ENCODE peak calls at places on chromosomes 13 and 19, in seven cellular contexts. One of them, this sample, is unnamed.

GRCh38 chr13:29935309-29935981 is 85.0 kb upstream of the UBL3 start:
- DNase-seq in OCI-LY7: peak
- DNase-seq in GM23248: no peak
- DNase-seq in SK-N-SH: no peak
- DNase-seq in hepatocyte: no peak
- DNase-seq in neural progenitor cell: no peak
- DNase-seq in GM23338: no peak
- DNase-seq in this sample: no peak

GRCh38 chr19:17346109-17346671 is 8.8 kb downstream of the GTPBP3 start:
- DNase-seq in hepatocyte: peak
- DNase-seq in GM23248: peak
- DNase-seq in neural progenitor cell: peak
- DNase-seq in GM23338: peak
- DNase-seq in OCI-LY7: peak
- DNase-seq in SK-N-SH: peak
- DNase-seq in this sample: peak

GRCh38 chr19:10518444-10519361 is 1.5 kb upstream of the S1PR5 start:
- DNase-seq in hepatocyte: no peak
- DNase-seq in GM23248: no peak
- DNase-seq in neural progenitor cell: peak
- DNase-seq in GM23338: peak
- DNase-seq in SK-N-SH: peak
- DNase-seq in OCI-LY7: no peak
- DNase-seq in this sample: no peak

GRCh38 chr19:33240181-33240771 is 14.6 kb upstream of the SLC7A10 start:
- DNase-seq in neural progenitor cell: no peak
- DNase-seq in hepatocyte: no peak
- DNase-seq in OCI-LY7: no peak
- DNase-seq in SK-N-SH: peak
- DNase-seq in GM23338: no peak
- DNase-seq in GM23248: no peak
- DNase-seq in this sample: no peak

GRCh38 chr19:41871573-41872383 is 5.3 kb upstream of the CD79A start:
- DNase-seq in OCI-LY7: peak
- DNase-seq in SK-N-SH: peak
- DNase-seq in GM23338: peak
- DNase-seq in hepatocyte: no peak
- DNase-seq in neural progenitor cell: no peak
- DNase-seq in GM23248: no peak
- DNase-seq in this sample: no peak

GRCh38 chr13:27024062-27024461 is 147.5 kb downstream of the USP12 start:
- DNase-seq in SK-N-SH: no peak
- DNase-seq in hepatocyte: no peak
- DNase-seq in OCI-LY7: no peak
- DNase-seq in GM23248: no peak
- DNase-seq in neural progenitor cell: no peak
- DNase-seq in GM23338: no peak
- DNase-seq in this sample: no peak

GRCh38 chr19:10005632-10006334 is 4.5 kb downstream of the COL5A3 start:
- DNase-seq in GM23248: no peak
- DNase-seq in neural progenitor cell: no peak
- DNase-seq in SK-N-SH: no peak
- DNase-seq in hepatocyte: no peak
- DNase-seq in GM23338: no peak
- DNase-seq in OCI-LY7: no peak
- DNase-seq in this sample: no peak

GRCh38 chr13:51801631-51802099 is 2.3 kb downstream of the DHRS12 start:
- DNase-seq in GM23338: no peak
- DNase-seq in GM23248: peak
- DNase-seq in OCI-LY7: no peak
- DNase-seq in SK-N-SH: peak
- DNase-seq in neural progenitor cell: peak
- DNase-seq in hepatocyte: no peak
- DNase-seq in this sample: peak

GRCh38 chr13:100148422-100148821 is 59.5 kb downstream of the PCCA start:
- DNase-seq in GM23338: peak
- DNase-seq in SK-N-SH: no peak
- DNase-seq in neural progenitor cell: no peak
- DNase-seq in GM23248: no peak
- DNase-seq in OCI-LY7: no peak
- DNase-seq in hepatocyte: no peak
- DNase-seq in this sample: no peak

GRCh38 chr19:18057557-18057956 is 29.2 kb downstream of the IL12RB1 start:
- DNase-seq in SK-N-SH: no peak
- DNase-seq in hepatocyte: no peak
- DNase-seq in GM23338: no peak
- DNase-seq in GM23248: peak
- DNase-seq in OCI-LY7: no peak
- DNase-seq in neural progenitor cell: no peak
- DNase-seq in this sample: no peak

GRCh38 chr13:44713793-44714469 is 137.8 kb upstream of the TSC22D1 start:
- DNase-seq in SK-N-SH: no peak
- DNase-seq in GM23248: peak
- DNase-seq in hepatocyte: peak
- DNase-seq in OCI-LY7: no peak
- DNase-seq in GM23338: no peak
- DNase-seq in neural progenitor cell: no peak
- DNase-seq in this sample: peak

GRCh38 chr13:73945871-73946270 is 188.3 kb downstream of the KLF12 start:
- DNase-seq in GM23338: peak
- DNase-seq in hepatocyte: no peak
- DNase-seq in OCI-LY7: no peak
- DNase-seq in SK-N-SH: peak
- DNase-seq in GM23248: peak
- DNase-seq in neural progenitor cell: peak
- DNase-seq in this sample: no peak

GRCh38 chr13:76481738-76482137 is 404.5 kb downstream of the KCTD12 start:
- DNase-seq in OCI-LY7: no peak
- DNase-seq in SK-N-SH: no peak
- DNase-seq in GM23248: no peak
- DNase-seq in GM23338: no peak
- DNase-seq in neural progenitor cell: no peak
- DNase-seq in hepatocyte: no peak
- DNase-seq in this sample: peak

GRCh38 chr19:32872391-32872790 is 2.8 kb upstream of the SLC7A9 start:
- DNase-seq in SK-N-SH: no peak
- DNase-seq in hepatocyte: no peak
- DNase-seq in neural progenitor cell: no peak
- DNase-seq in GM23248: no peak
- DNase-seq in OCI-LY7: no peak
- DNase-seq in GM23338: no peak
- DNase-seq in this sample: no peak

GRCh38 chr13:94419304-94419943 is 60.1 kb downstream of the DCT start:
- DNase-seq in OCI-LY7: no peak
- DNase-seq in GM23338: no peak
- DNase-seq in hepatocyte: no peak
- DNase-seq in SK-N-SH: no peak
- DNase-seq in GM23248: peak
- DNase-seq in neural progenitor cell: no peak
- DNase-seq in this sample: peak

GRCh38 chr13:114124921-114125320 is 7.5 kb downstream of the RASA3 start:
- DNase-seq in neural progenitor cell: no peak
- DNase-seq in hepatocyte: no peak
- DNase-seq in GM23338: no peak
- DNase-seq in SK-N-SH: no peak
- DNase-seq in OCI-LY7: no peak
- DNase-seq in GM23248: peak
- DNase-seq in this sample: peak

GRCh38 chr19:49988433-49988832 is 27.5 kb upstream of the SIGLEC11 start:
- DNase-seq in OCI-LY7: no peak
- DNase-seq in GM23248: peak
- DNase-seq in neural progenitor cell: no peak
- DNase-seq in GM23338: no peak
- DNase-seq in SK-N-SH: no peak
- DNase-seq in hepatocyte: no peak
- DNase-seq in this sample: peak

GRCh38 chr13:36094478-36094877 is 36.7 kb downstream of the DCLK1 start:
- DNase-seq in OCI-LY7: no peak
- DNase-seq in neural progenitor cell: no peak
- DNase-seq in GM23248: no peak
- DNase-seq in SK-N-SH: no peak
- DNase-seq in hepatocyte: no peak
- DNase-seq in GM23338: peak
- DNase-seq in this sample: no peak

GRCh38 chr13:98055623-98056022 is 87.3 kb upstream of the FARP1 start:
- DNase-seq in neural progenitor cell: no peak
- DNase-seq in GM23248: no peak
- DNase-seq in SK-N-SH: no peak
- DNase-seq in OCI-LY7: no peak
- DNase-seq in hepatocyte: no peak
- DNase-seq in GM23338: no peak
- DNase-seq in this sample: no peak

GRCh38 chr19:17490411-17490810 is 20.1 kb downstream of the SLC27A1 start:
- DNase-seq in GM23338: no peak
- DNase-seq in SK-N-SH: no peak
- DNase-seq in OCI-LY7: no peak
- DNase-seq in hepatocyte: no peak
- DNase-seq in neural progenitor cell: no peak
- DNase-seq in GM23248: no peak
- DNase-seq in this sample: no peak

DNA sequence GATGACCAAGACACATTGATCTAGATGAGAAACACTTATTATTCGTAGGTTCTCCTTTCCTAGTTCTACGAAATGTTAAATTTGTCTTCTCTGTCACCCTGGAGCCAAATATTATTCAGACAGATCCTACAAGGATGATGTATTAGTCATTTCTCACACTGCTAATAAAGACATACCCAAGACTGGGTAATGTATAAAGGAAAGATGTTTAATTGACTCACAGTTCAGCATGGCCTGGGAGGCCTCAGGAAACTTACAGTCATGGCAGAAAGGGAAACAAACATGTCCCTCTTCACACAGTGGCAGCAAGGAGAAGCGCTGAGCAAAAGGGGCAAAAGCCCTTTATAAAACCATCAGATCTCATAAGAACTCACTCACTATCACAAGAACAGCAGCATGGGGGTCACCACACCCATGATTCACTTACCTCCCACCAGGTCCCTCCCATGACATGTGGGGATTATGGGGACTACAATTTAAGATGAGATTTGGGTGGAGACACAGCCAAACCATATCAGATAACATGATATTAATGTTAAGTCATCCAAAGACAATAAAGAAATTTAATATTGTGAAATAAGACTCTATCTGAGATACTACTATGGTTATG is 1248.8 kb upstream of the SLC10A2 start:
- DNase-seq in neural progenitor cell: no peak
- DNase-seq in GM23248: no peak
- DNase-seq in SK-N-SH: no peak
- DNase-seq in OCI-LY7: no peak
- DNase-seq in hepatocyte: no peak
- DNase-seq in GM23338: no peak
- DNase-seq in this sample: peak
- H2AFZ ChIP-seq in neural progenitor cell: no peak
- H2AFZ ChIP-seq in GM23248: no peak
- H2AFZ ChIP-seq in SK-N-SH: no peak
- H2AFZ ChIP-seq in OCI-LY7: no peak
- H2AFZ ChIP-seq in hepatocyte: no peak
- H2AFZ ChIP-seq in GM23338: no peak
- H2AFZ ChIP-seq in this sample: peak

DNA sequence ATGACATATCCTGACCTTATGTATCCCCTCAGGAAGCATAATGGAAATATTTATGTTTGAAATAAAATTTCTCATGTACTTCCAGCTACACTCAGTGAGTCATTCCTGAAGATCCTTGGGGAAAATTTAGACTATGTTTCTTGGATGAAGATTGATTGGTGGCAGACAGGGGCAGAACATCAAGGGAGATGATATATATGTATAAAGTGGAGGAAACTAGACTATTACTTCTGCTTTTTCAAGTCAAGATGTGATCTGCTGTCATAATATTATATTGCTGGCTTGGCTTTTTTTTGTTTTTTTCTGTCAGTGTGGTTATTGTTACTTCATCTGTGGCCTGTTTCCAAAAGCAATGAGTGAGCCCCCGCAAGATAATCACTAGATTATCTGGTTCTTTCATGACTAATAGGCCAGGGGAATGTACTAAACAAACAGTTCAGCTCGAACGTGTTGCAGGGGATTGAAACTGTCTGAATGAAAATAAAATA is 87.2 kb upstream of the TNFSF11 start:
- DNase-seq in SK-N-SH: no peak
- DNase-seq in GM23248: peak
- DNase-seq in GM23338: no peak
- DNase-seq in OCI-LY7: no peak
- DNase-seq in hepatocyte: no peak
- DNase-seq in neural progenitor cell: no peak
- DNase-seq in this sample: peak
- TF ChIP-seq EZH2phosphoT487 in SK-N-SH: no peak
- TF ChIP-seq EZH2phosphoT487 in GM23248: peak
- TF ChIP-seq EZH2phosphoT487 in GM23338: no peak
- TF ChIP-seq EZH2phosphoT487 in OCI-LY7: no peak
- TF ChIP-seq EZH2phosphoT487 in hepatocyte: no peak
- TF ChIP-seq EZH2phosphoT487 in neural progenitor cell: no peak
- TF ChIP-seq EZH2phosphoT487 in this sample: no peak

GRCh38 chr19:1836458-1837221 is 11.6 kb downstream of the REXO1 start:
- DNase-seq in neural progenitor cell: no peak
- DNase-seq in GM23338: no peak
- DNase-seq in hepatocyte: no peak
- DNase-seq in SK-N-SH: peak
- DNase-seq in GM23248: no peak
- DNase-seq in OCI-LY7: no peak
- DNase-seq in this sample: no peak

GRCh38 chr19:1840541-1841115 is 7.7 kb downstream of the REXO1 start:
- DNase-seq in SK-N-SH: no peak
- DNase-seq in GM23248: no peak
- DNase-seq in OCI-LY7: no peak
- DNase-seq in neural progenitor cell: peak
- DNase-seq in GM23338: no peak
- DNase-seq in hepatocyte: no peak
- DNase-seq in this sample: no peak

GRCh38 chr19:1839658-1840540 is 8.4 kb downstream of the REXO1 start:
- DNase-seq in GM23248: no peak
- DNase-seq in OCI-LY7: no peak
- DNase-seq in SK-N-SH: no peak
- DNase-seq in GM23338: no peak
- DNase-seq in hepatocyte: no peak
- DNase-seq in neural progenitor cell: no peak
- DNase-seq in this sample: no peak

GRCh38 chr19:1837222-1837565 is 11.1 kb downstream of the REXO1 start:
- DNase-seq in OCI-LY7: no peak
- DNase-seq in SK-N-SH: peak
- DNase-seq in GM23248: no peak
- DNase-seq in neural progenitor cell: no peak
- DNase-seq in hepatocyte: no peak
- DNase-seq in GM23338: no peak
- DNase-seq in this sample: no peak

GRCh38 chr19:1837625-1838105 is 10.6 kb downstream of the REXO1 start:
- DNase-seq in hepatocyte: peak
- DNase-seq in neural progenitor cell: peak
- DNase-seq in GM23338: peak
- DNase-seq in OCI-LY7: peak
- DNase-seq in SK-N-SH: peak
- DNase-seq in GM23248: peak
- DNase-seq in this sample: peak
- H2AFZ ChIP-seq in hepatocyte: no peak
- H2AFZ ChIP-seq in neural progenitor cell: no peak
- H2AFZ ChIP-seq in GM23338: no peak
- H2AFZ ChIP-seq in OCI-LY7: no peak
- H2AFZ ChIP-seq in SK-N-SH: no peak
- H2AFZ ChIP-seq in GM23248: no peak
- H2AFZ ChIP-seq in this sample: no peak

GRCh38 chr19:8180018-8180417 is 29.2 kb upstream of the CERS4 start:
- DNase-seq in GM23248: no peak
- DNase-seq in OCI-LY7: no peak
- DNase-seq in neural progenitor cell: no peak
- DNase-seq in SK-N-SH: no peak
- DNase-seq in hepatocyte: no peak
- DNase-seq in GM23338: no peak
- DNase-seq in this sample: peak

GRCh38 chr19:8174706-8175105 is 25.3 kb upstream of the FBN3 start:
- DNase-seq in SK-N-SH: no peak
- DNase-seq in GM23338: no peak
- DNase-seq in hepatocyte: no peak
- DNase-seq in GM23248: no peak
- DNase-seq in neural progenitor cell: no peak
- DNase-seq in OCI-LY7: no peak
- DNase-seq in this sample: peak
- TF ChIP-seq EZH2phosphoT487 in SK-N-SH: no peak
- TF ChIP-seq EZH2phosphoT487 in GM23338: no peak
- TF ChIP-seq EZH2phosphoT487 in hepatocyte: no peak
- TF ChIP-seq EZH2phosphoT487 in GM23248: no peak
- TF ChIP-seq EZH2phosphoT487 in neural progenitor cell: no peak
- TF ChIP-seq EZH2phosphoT487 in OCI-LY7: no peak
- TF ChIP-seq EZH2phosphoT487 in this sample: no peak